ENCODE peak calls at places on chromosome 2, in four cellular contexts. F is 8988T, D is RKO, E is mesothelial cell of epicardium. S is an unnamed sample.

GRCh38 chr2:9178905-9179571 is 27.6 kb upstream of the ASAP2 start:
- DNase-seq in F (no peak), D (no peak), E (no peak), S (no peak)

GRCh38 chr2:11492720-11493119 is 26.8 kb upstream of the E2F6 start:
- DNase-seq in F (no peak), D (no peak), E (no peak), S (no peak)

GRCh38 chr2:854460-854859 is 96.2 kb upstream of the SNTG2 start:
- DNase-seq in F (peak; percentile 61), D (no peak), E (peak; percentile 58), S (no peak)

GRCh38 chr2:111227716-111228141 is 107.0 kb downstream of the BCL2L11 start:
- DNase-seq in F (peak; percentile 39), D (no peak), E (no peak), S (no peak)

GRCh38 chr2:1650474-1650872 is 93.8 kb downstream of the PXDN start:
- DNase-seq in F (no peak), D (no peak), E (no peak), S (no peak)

GRCh38 chr2:137096693-137097092 is 331.3 kb downstream of the THSD7B start:
- DNase-seq in F (no peak), D (no peak), E (no peak), S (no peak)

GRCh38 chr2:216622526-216622925 is 10.7 kb upstream of the IGFBP2 start:
- DNase-seq in F (no peak), D (no peak), E (no peak), S (no peak)

GRCh38 chr2:2974982-2975381 is 402.6 kb downstream of the EIPR1 start:
- DNase-seq in F (no peak), D (no peak), E (no peak), S (no peak)

GRCh38 chr2:182716665-182716990 is 571 bp downstream of the DNAJC10 start:
- DNase-seq in F (peak; percentile 9), D (no peak), E (no peak), S (no peak)

GRCh38 chr2:207919164-207919919 is 106.0 kb downstream of the PLEKHM3 start:
- DNase-seq in F (no peak), D (no peak), E (no peak), S (no peak)

GRCh38 chr2:183148967-183149366 is 24.7 kb downstream of the NUP35 start:
- DNase-seq in F (no peak), D (no peak), E (no peak), S (no peak)

S was measured in GF-D8.